ENCODE peak calls at places on chromosome 19, in six cellular contexts. S, N, F, Q, G and A are unnamed samples.

GRCh38 chr19:43395561-43395960 is 19.1 kb upstream of the TEX101 start:
- DNase-seq in Q (no peak), G (no peak), S (no peak), F (no peak), N (no peak), A (no peak)

GRCh38 chr19:4693471-4694121 is 23.5 kb upstream of the MYDGF start:
- DNase-seq in F (no peak), G (no peak), N (no peak), S (no peak), Q (no peak), A (no peak)

GRCh38 chr19:53849237-53849676 is 18.4 kb upstream of the MYADM start:
- DNase-seq in Q (peak; percentile 74), N (no peak), F (no peak), S (no peak), G (no peak), A (no peak)

GRCh38 chr19:52086481-52086880 is 9.1 kb downstream of the ZNF841 start:
- DNase-seq in G (no peak), S (no peak), N (no peak), Q (no peak), F (no peak), A (no peak)

GRCh38 chr19:32658527-32658926 is 16.5 kb downstream of the ANKRD27 start:
- DNase-seq in N (no peak), F (no peak), G (no peak), Q (no peak), S (no peak), A (no peak)

GRCh38 chr19:16957151-16957662 is 68.4 kb downstream of the F2RL3 start:
- DNase-seq in Q (no peak), N (no peak), F (peak; percentile 78), S (no peak), G (peak; percentile 62), A (no peak)

GRCh38 chr19:43778651-43779050 is 2.1 kb downstream of the KCNN4 start:
- DNase-seq in N (no peak), Q (no peak), F (no peak), S (no peak), G (no peak), A (no peak)

GRCh38 chr19:53463263-53463662 is 4.3 kb upstream of the ZNF813 start:
- DNase-seq in N (peak; percentile 60), G (no peak), F (peak; percentile 64), Q (no peak), S (peak; percentile 53), A (peak; percentile 26)

GRCh38 chr19:39679056-39679790 is 23.5 kb downstream of the LGALS16 start:
- DNase-seq in Q (no peak), G (no peak), S (peak; percentile 63), F (no peak), N (no peak), A (no peak)

GRCh38 chr19:11535792-11536595 is 2.7 kb upstream of the CNN1 start:
- DNase-seq in Q (peak; percentile 31), S (peak; percentile 93), G (peak; percentile 93), N (peak; percentile 89), F (peak; percentile 94), A (peak; percentile 97)

GRCh38 chr19:38650180-38650775 is 2.8 kb downstream of the ACTN4 start:
- DNase-seq in F (no peak), N (no peak), Q (no peak), G (no peak), S (no peak), A (no peak)

GRCh38 chr19:6423499-6424189 is 967 bp downstream of the KHSRP start:
- DNase-seq in S (peak; percentile 64), N (no peak), F (no peak), Q (no peak), G (no peak), A (peak; percentile 52)

GRCh38 chr19:5466814-5467291 is 11.6 kb downstream of the ZNRF4 start:
- DNase-seq in F (no peak), Q (no peak), G (no peak), N (no peak), S (no peak), A (no peak)

GRCh38 chr19:14004619-14005380 is 1.3 kb downstream of the RFX1 start:
- DNase-seq in Q (no peak), F (peak; percentile 84), S (no peak), G (no peak), N (peak; percentile 88), A (no peak)

GRCh38 chr19:57293719-57294118 is 13.4 kb downstream of the ZNF460 start:
- DNase-seq in G (no peak), N (no peak), F (no peak), S (no peak), Q (no peak), A (no peak)

GRCh38 chr19:38134538-38135149 is 89.4 kb downstream of the DPF1 start:
- DNase-seq in N (no peak), G (no peak), S (peak; percentile 59), F (no peak), Q (no peak), A (peak; percentile 59)

GRCh38 chr19:37877147-37877546 is 29.2 kb downstream of the WDR87 start:
- DNase-seq in F (no peak), Q (no peak), N (no peak), S (no peak), G (no peak), A (no peak)

GRCh38 chr19:18650468-18651001 is 13.7 kb downstream of the KLHL26 start:
- DNase-seq in N (no peak), G (no peak), S (no peak), F (no peak), Q (peak; percentile 70), A (no peak)

GRCh38 chr19:13260883-13261653 is 110.9 kb downstream of the IER2 start:
- DNase-seq in S (peak; percentile 67), Q (peak; percentile 73), N (no peak), G (no peak), F (no peak), A (no peak)

GRCh38 chr19:19399733-19400438 is 5.6 kb upstream of the GATAD2A start:
- DNase-seq in G (no peak), Q (no peak), N (no peak), F (no peak), S (no peak), A (no peak)

GRCh38 chr19:29115181-29115580 is 97.8 kb downstream of the UQCRFS1 start:
- DNase-seq in Q (no peak), S (no peak), F (no peak), G (no peak), N (no peak), A (no peak)

GRCh38 chr19:15252398-15253018 is 20.3 kb upstream of the EPHX3 start:
- DNase-seq in S (peak; percentile 24), Q (no peak), N (no peak), F (no peak), G (no peak), A (peak; percentile 32)

GRCh38 chr19:11338164-11338563 is 1.3 kb downstream of the RAB3D start:
- DNase-seq in S (no peak), N (no peak), G (no peak), F (no peak), Q (no peak), A (no peak)

GRCh38 chr19:49469828-49470614 is 4.0 kb upstream of the FLT3LG start:
- DNase-seq in Q (no peak), G (no peak), N (no peak), F (no peak), S (peak; percentile 94), A (no peak)
- TF ChIP-seq CTCF in Q (no peak), G (no peak), N (peak; percentile 15), F (peak; percentile 21), S (peak; percentile 72), A (no peak)

GRCh38 chr19:45446944-45447343 is 20.9 kb upstream of the FOSB start:
- DNase-seq in S (no peak), F (no peak), G (no peak), Q (no peak), N (no peak), A (no peak)
- TF ChIP-seq CTCF in S (no peak), F (no peak), G (no peak), Q (no peak), N (no peak), A (no peak)

GRCh38 chr19:48616041-48616436 is 1.2 kb upstream of the FAM83E start:
- DNase-seq in G (no peak), Q (no peak), S (no peak), F (no peak), N (no peak), A (no peak)

GRCh38 chr19:48614436-48615144 is at the start of gene FAM83E:
- DNase-seq in N (no peak), Q (no peak), G (no peak), S (peak; percentile 37), F (peak; percentile 94), A (no peak)

GRCh38 chr19:48616491-48617056 is 1.7 kb upstream of the FAM83E start:
- DNase-seq in S (no peak), Q (no peak), G (no peak), N (no peak), F (no peak), A (no peak)

GRCh38 chr19:48613852-48614435 is 932 bp downstream of the FAM83E start:
- DNase-seq in N (no peak), F (no peak), G (no peak), S (no peak), Q (no peak), A (no peak)

DNA sequence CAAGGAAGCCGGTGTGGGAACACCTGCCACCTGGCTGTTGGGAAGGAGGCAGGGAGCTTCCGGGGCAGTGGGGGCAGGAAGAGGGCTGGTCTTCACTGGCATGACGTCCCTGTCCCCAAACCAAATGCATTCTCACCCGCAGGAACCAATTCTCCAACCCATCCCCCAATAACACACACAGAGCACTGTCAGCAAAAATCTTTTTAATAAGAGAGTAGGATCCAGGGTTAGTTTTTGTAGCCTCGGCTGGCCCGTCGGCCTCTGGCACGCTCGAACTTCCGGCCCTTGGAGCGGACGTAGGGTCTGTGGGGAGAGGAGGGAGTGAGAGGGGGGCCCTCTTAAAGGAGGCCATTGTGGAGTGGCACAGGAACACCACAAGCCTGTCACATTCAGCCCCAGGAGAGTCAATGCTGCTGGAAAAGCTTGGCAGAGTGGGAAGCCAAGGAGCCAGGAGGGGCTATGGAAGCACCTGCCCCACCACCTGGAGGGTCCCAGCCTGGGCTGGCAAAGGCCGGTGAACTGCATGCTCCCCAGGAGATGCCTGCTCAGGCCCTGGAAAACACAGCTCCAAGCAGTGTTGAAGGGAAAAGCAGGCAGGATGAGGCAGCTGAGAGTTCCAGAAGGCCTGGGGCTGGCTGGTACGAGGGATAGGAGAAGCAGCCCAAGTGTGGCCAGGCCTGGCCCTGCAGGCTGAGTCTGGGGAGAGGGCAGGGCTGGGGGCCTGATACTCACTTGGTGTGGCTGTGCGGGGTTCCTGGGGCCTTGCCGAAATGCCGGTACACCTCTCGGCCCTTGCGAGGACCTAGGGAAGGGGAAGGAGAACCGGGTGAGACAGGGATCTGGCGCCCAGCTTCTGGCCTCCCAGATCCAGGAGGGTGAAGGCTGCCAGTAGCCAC is 517 bp upstream of the FAM83E start:
- DNase-seq in S (no peak), F (no peak), G (no peak), Q (no peak), N (no peak), A (no peak)
- TF ChIP-seq CTCF in S (no peak), F (no peak), G (no peak), Q (no peak), N (no peak), A (no peak)

GRCh38 chr19:9848060-9848459 is 12.9 kb downstream of the PIN1 start:
- DNase-seq in Q (no peak), N (no peak), F (no peak), G (no peak), S (peak; percentile 57), A (peak; percentile 52)
- TF ChIP-seq CTCF in Q (peak; percentile 39), N (peak; percentile 41), F (peak; percentile 33), G (peak; percentile 70), S (peak; percentile 42), A (peak; percentile 60)

GRCh38 chr19:55383789-55384575 is at the start of gene TMEM238:
- DNase-seq in N (peak; percentile 81), S (peak; percentile 73), Q (no peak), F (peak; percentile 90), G (no peak), A (peak; percentile 54)
- TF ChIP-seq CTCF in N (peak; percentile 45), S (no peak), Q (no peak), F (no peak), G (peak; percentile 25), A (no peak)

GRCh38 chr19:3057275-3057714 is 5.0 kb downstream of the TLE5 start:
- DNase-seq in G (no peak), S (no peak), N (peak; percentile 91), Q (no peak), F (peak; percentile 93), A (no peak)
- TF ChIP-seq CTCF in G (no peak), S (no peak), N (no peak), Q (no peak), F (no peak), A (no peak)